ENCODE peak calls at places on chromosomes 1 and 21, in five cellular contexts. N, E, T, Q and W are unnamed samples.

GRCh38 chr1:180911640-180912161 is 996 bp upstream of the KIAA1614 start:
- DNase-seq in N (peak; percentile 39), E (peak; percentile 43), T (no peak), Q (no peak), W (peak; percentile 63)

GRCh38 chr1:30085814-30086770 is 637.3 kb downstream of the MATN1 start:
- DNase-seq in N (peak; percentile 58), E (peak; percentile 89), T (no peak), Q (peak; percentile 96), W (peak; percentile 50)

GRCh38 chr1:114428083-114428754 is 82.8 kb downstream of the TRIM33 start:
- DNase-seq in N (peak; percentile 54), E (no peak), T (no peak), Q (no peak), W (peak; percentile 60)

GRCh38 chr1:202143011-202143767 is 1.3 kb downstream of the ARL8A start:
- DNase-seq in N (no peak), E (no peak), T (no peak), Q (no peak), W (peak; percentile 53)

GRCh38 chr1:218164111-218164929 is 120.8 kb upstream of the RRP15 start:
- DNase-seq in N (peak; percentile 40), E (peak; percentile 80), T (no peak), Q (peak; percentile 90), W (peak; percentile 47)

GRCh38 chr1:41666991-41667631 is 182.6 kb upstream of the EDN2 start:
- DNase-seq in N (no peak), E (no peak), T (no peak), Q (peak; percentile 37), W (peak; percentile 44)

GRCh38 chr1:27970401-27970800 is 10.6 kb downstream of the XKR8 start:
- DNase-seq in N (peak; percentile 86), E (no peak), T (no peak), Q (no peak), W (peak; percentile 95)

GRCh38 chr1:210949039-210949438 is 184.9 kb downstream of the KCNH1 start:
- DNase-seq in N (no peak), E (no peak), T (no peak), Q (no peak), W (no peak)

GRCh38 chr21:33975548-33976081 is 60.0 kb upstream of the ATP5PO start:
- DNase-seq in N (no peak), E (no peak), T (no peak), Q (no peak), W (peak; percentile 74)

GRCh38 chr1:18107671-18108312 is at the start of gene IGSF21:
- DNase-seq in N (no peak), E (peak; percentile 53), T (no peak), Q (peak; percentile 75), W (no peak)

GRCh38 chr21:44517175-44517899 is 22.7 kb downstream of the KRTAP10-1 start:
- DNase-seq in N (peak; percentile 6), E (peak; percentile 77), T (peak; percentile 98), Q (no peak), W (peak; percentile 28)

GRCh38 chr1:231106347-231106746 is 55.5 kb upstream of the TRIM67 start:
- DNase-seq in N (peak; percentile 90), E (no peak), T (no peak), Q (no peak), W (no peak)

GRCh38 chr1:226799634-226800281 is 60.7 kb upstream of the ITPKB start:
- DNase-seq in N (no peak), E (no peak), T (no peak), Q (no peak), W (no peak)

DNA sequence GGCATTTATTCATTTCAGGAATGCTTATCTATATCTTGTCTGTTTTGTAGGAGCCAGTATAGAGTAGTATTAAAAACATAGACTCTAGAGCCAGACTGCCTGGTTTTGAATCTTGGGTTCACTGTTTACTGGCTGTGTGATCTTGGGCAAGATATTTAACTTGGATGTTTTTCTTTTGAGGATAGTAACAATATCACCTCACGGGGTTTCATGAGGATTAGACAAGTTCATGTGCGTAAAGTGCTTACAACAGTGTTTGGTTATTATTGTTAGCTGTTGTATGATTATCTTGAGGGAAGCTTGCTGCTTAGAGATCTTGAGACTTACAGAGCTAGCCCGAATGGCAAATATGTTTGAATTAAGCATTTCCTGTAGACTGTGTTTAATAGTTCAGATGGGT is 40.2 kb downstream of the WNT4 start:
- DNase-seq in N (no peak), E (no peak), T (no peak), Q (no peak), W (no peak)
- H3K79me2 ChIP-seq in N (peaks cover 48% of the 10 kb centered on the region), E (peaks cover 1% of the 10 kb centered on the region), T (peaks cover 62% of the 10 kb centered on the region), Q (peaks cover 14% of the 10 kb centered on the region), W (peaks cover 100% of the 10 kb centered on the region)

GRCh38 chr1:33239487-33239886 is 16.8 kb upstream of the ZNF362 start:
- DNase-seq in N (no peak), E (no peak), T (no peak), Q (no peak), W (no peak)
- H3K79me2 ChIP-seq in N (no peaks in the 10 kb centered on the region), E (no peaks in the 10 kb centered on the region), T (no peaks in the 10 kb centered on the region), Q (no peaks in the 10 kb centered on the region), W (no peaks in the 10 kb centered on the region)

GRCh38 chr21:28986677-28987076 is 6.0 kb downstream of the LTN1 start:
- DNase-seq in N (no peak), E (no peak), T (no peak), Q (no peak), W (no peak)

GRCh38 chr21:28993293-28993629 is 584 bp upstream of the LTN1 start:
- DNase-seq in N (no peak), E (no peak), T (no peak), Q (no peak), W (no peak)

GRCh38 chr21:28992526-28993292 is at the start of gene LTN1:
- DNase-seq in N (peak; percentile 99), E (peak; percentile 99), T (peak; percentile 98), Q (peak; percentile 98), W (peak; percentile 99)

GRCh38 chr21:28991861-28992525 is 684 bp downstream of the LTN1 start:
- DNase-seq in N (no peak), E (no peak), T (no peak), Q (peak; percentile 8), W (peak; percentile 44)
- H3K79me2 ChIP-seq in N (peaks cover 39% of the 10 kb centered on the region), E (peaks cover 5% of the 10 kb centered on the region), T (peaks cover 53% of the 10 kb centered on the region), Q (peaks cover 50% of the 10 kb centered on the region), W (peaks cover 56% of the 10 kb centered on the region)

GRCh38 chr1:62198781-62199125 is 4.1 kb downstream of the L1TD1 start:
- DNase-seq in N (peak; percentile 20), E (no peak), T (no peak), Q (no peak), W (peak; percentile 41)
- H3K79me2 ChIP-seq in N (no peaks in the 10 kb centered on the region), E (peaks cover 60% of the 10 kb centered on the region), T (no peaks in the 10 kb centered on the region), Q (peaks cover 38% of the 10 kb centered on the region), W (no peaks in the 10 kb centered on the region)

DNA sequence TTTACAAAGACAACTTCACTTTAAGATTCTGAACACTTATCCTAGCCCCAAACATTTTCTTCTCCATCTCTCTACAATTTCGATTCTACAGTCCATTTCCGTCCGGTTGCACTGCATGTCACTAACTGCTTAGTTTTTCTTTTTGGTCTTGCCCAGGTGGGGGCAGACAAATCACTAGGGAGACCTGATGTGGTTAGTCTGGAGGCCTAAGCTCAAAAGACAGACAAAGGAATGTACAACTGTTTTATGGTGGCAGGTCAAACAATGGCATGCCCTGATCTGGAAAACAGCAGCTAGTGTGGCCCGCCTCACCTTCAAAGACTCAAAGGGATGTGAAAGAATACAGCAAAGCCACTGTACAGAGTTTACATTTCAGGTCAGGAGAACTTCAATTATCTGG is 3.8 kb downstream of the ETV3 start:
- DNase-seq in N (no peak), E (no peak), T (no peak), Q (no peak), W (no peak)
- H3K79me2 ChIP-seq in N (peaks cover 31% of the 10 kb centered on the region), E (peaks cover 10% of the 10 kb centered on the region), T (peaks cover 46% of the 10 kb centered on the region), Q (peaks cover 35% of the 10 kb centered on the region), W (peaks cover 86% of the 10 kb centered on the region)

GRCh38 chr1:25245809-25246599 is 1.2 kb downstream of the RSRP1 start:
- DNase-seq in N (peak; percentile 41), E (no peak), T (no peak), Q (peak; percentile 31), W (peak; percentile 61)
- H3K79me2 ChIP-seq in N (peaks cover 43% of the 10 kb centered on the region), E (peaks cover 5% of the 10 kb centered on the region), T (peaks cover 55% of the 10 kb centered on the region), Q (peaks cover 36% of the 10 kb centered on the region), W (peaks cover 57% of the 10 kb centered on the region)

GRCh38 chr1:54384471-54384870 is 21.7 kb downstream of the SSBP3 start:
- DNase-seq in N (no peak), E (no peak), T (no peak), Q (no peak), W (no peak)
- H3K79me2 ChIP-seq in N (no peaks in the 10 kb centered on the region), E (peaks cover 28% of the 10 kb centered on the region), T (no peaks in the 10 kb centered on the region), Q (peaks cover 92% of the 10 kb centered on the region), W (peaks cover 86% of the 10 kb centered on the region)